ENCODE peak calls at places on chromosomes 13 and 19, in ten cellular contexts. T is stomach, U is HFF-Myc, O is gastrocnemius medialis, L is tibial artery, E is endodermal cell, F is AG09309, H is Peyer's patch, X is lung, D is mesenchymal stem cell. Z is an unnamed sample.
A peak's percentile ranks its signal among the peaks of the same experiment; 100 is the strongest.

GRCh38 chr13:48749699-48750473 is 96.2 kb downstream of the CYSLTR2 start:
- DNase-seq in X (peak; percentile 70), F (peak; percentile 92), T (peak; percentile 62), L (peak; percentile 91), D (peak; percentile 99), U (peak; percentile 88), O (peak; percentile 57), E (peak; percentile 88), H (peak; percentile 53), Z (peak; percentile 89)

GRCh38 chr19:15584541-15585115 is 30.4 kb upstream of the CYP4F8 start:
- DNase-seq in E (peak; percentile 97), D (no peak), O (peak; percentile 17), X (peak; percentile 80), F (peak; percentile 4), L (peak; percentile 79), T (peak; percentile 83), U (peak; percentile 29), H (peak; percentile 77), Z (peak; percentile 8)

GRCh38 chr13:75181906-75182305 is 300.1 kb downstream of the TBC1D4 start:
- DNase-seq in T (no peak), H (no peak), L (no peak), F (peak; percentile 31), E (no peak), D (peak; percentile 12), U (no peak), O (no peak), X (no peak), Z (peak; percentile 70)

GRCh38 chr19:48169585-48169973 is 565 bp downstream of the LIG1 start:
- DNase-seq in D (peak; percentile 64), U (no peak), H (peak; percentile 92), F (no peak), E (peak; percentile 98), O (peak; percentile 12), L (peak; percentile 76), X (peak; percentile 89), T (peak; percentile 91), Z (no peak)

GRCh38 chr19:47247308-47247990 is 8.9 kb upstream of the CCDC9 start:
- DNase-seq in L (peak; percentile 87), F (no peak), U (no peak), D (peak; percentile 78), E (peak; percentile 92), O (peak; percentile 34), H (peak; percentile 60), T (peak; percentile 85), X (peak; percentile 84), Z (peak; percentile 56)

GRCh38 chr19:18520848-18521691 is 800 bp downstream of the ELL start:
- DNase-seq in F (no peak), U (no peak), O (no peak), E (peak; percentile 73), X (peak; percentile 53), D (peak; percentile 46), L (no peak), T (peak; percentile 50), H (peak; percentile 71), Z (no peak)

GRCh38 chr13:83882626-83882959 is 319 bp upstream of the SLITRK1 start:
- DNase-seq in F (no peak), O (no peak), E (no peak), U (no peak), T (no peak), H (no peak), D (no peak), X (no peak), L (no peak), Z (no peak)

GRCh38 chr13:105969761-105970160 is 565.7 kb downstream of the EFNB2 start:
- DNase-seq in L (no peak), U (no peak), O (no peak), X (no peak), F (peak; percentile 57), T (no peak), H (no peak), E (no peak), D (peak; percentile 32), Z (no peak)

GRCh38 chr13:73720216-73720840 is 413.9 kb downstream of the KLF12 start:
- DNase-seq in T (no peak), U (no peak), O (no peak), L (no peak), E (no peak), X (no peak), F (no peak), H (no peak), D (no peak), Z (no peak)

GRCh38 chr13:23504188-23504587 is 66.0 kb upstream of the TNFRSF19 start:
- DNase-seq in H (no peak), L (no peak), O (no peak), X (no peak), D (no peak), T (no peak), U (no peak), F (no peak), E (no peak), Z (no peak)

GRCh38 chr13:98775844-98776598 is 23.5 kb upstream of the SLC15A1 start:
- DNase-seq in L (no peak), O (no peak), F (no peak), D (peak; percentile 56), T (peak; percentile 37), U (no peak), H (no peak), E (no peak), X (no peak), Z (no peak)

GRCh38 chr13:99196466-99197256 is 4.0 kb upstream of the UBAC2 start:
- DNase-seq in F (no peak), E (no peak), D (no peak), U (no peak), T (no peak), O (no peak), L (no peak), X (no peak), H (no peak), Z (no peak)

GRCh38 chr13:96053003-96053703 is at the start of gene UGGT2:
- DNase-seq in F (peak; percentile 76), U (peak; percentile 76), O (peak; percentile 78), E (peak; percentile 95), H (peak; percentile 64), L (peak; percentile 97), D (peak; percentile 96), X (peak; percentile 94), T (peak; percentile 97), Z (peak; percentile 83)

GRCh38 chr19:40807147-40808020 is 8.4 kb downstream of the EGLN2 start:
- DNase-seq in F (no peak), U (no peak), H (no peak), T (no peak), X (no peak), E (peak; percentile 93), L (no peak), D (no peak), O (no peak), Z (no peak)

DNA sequence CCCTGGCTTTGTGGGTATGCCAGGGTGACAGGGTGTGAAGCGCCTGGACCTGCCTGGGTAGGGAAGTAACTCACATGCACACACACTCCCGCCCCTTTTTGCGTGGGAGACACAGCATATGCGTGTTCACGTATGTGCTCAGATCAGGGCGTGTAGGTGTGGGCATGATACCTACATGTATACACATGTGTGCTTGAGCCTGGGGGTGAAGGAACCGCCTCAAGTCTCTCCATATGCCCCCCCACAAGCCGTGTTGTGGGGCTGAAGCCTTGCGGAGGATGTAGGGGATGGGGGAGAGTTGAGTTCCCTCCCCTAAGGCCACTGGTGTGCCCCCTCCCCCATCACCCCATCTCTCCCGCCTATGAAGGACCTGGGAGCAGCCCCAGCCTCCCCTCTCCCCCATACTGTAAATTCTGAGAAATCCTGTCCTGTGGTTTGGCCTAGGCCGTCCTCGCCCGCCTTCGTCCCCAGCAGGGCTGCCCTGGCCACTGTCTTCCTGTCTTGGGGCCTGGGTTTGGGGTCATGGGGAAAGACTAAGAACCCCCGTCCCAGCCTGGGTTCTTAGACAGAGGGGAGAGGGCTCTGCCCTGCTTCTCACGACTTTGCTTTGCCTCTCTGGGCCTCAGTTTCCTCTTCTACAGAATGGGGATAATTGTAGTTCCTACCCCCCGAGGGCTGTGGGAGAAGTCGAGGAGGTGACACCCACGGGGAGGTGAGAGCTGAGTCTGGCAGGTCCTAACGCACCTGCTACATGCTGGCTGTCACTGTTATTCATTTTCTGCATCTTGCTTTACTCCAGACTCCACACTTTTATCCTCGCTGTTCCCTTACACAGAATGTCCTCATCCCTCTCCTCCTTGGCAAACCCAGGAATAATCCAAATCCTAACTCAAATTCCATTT is 14.3 kb downstream of the ACTL9 start:
- DNase-seq in X (no peak), O (no peak), H (no peak), L (no peak), E (peak; percentile 41), T (no peak), U (no peak), F (no peak), D (no peak), Z (no peak)
- H3K4me3 ChIP-seq in X (no peak overlapping the region), O (no peak overlapping the region), H (no peak overlapping the region), L (no peak overlapping the region), E (no peak overlapping the region), T (no peak overlapping the region), U (no peak overlapping the region), F (no peak overlapping the region), D (no peak overlapping the region), Z (no peak overlapping the region)

GRCh38 chr19:4077011-4077382 is 10.3 kb upstream of the ZBTB7A start:
- DNase-seq in O (no peak), D (no peak), E (peak; percentile 64), U (no peak), F (no peak), H (no peak), L (no peak), T (no peak), X (no peak), Z (no peak)
- H3K4me3 ChIP-seq in O (no peak overlapping the region), D (no peak overlapping the region), E (no peak overlapping the region), U (no peak overlapping the region), F (no peak overlapping the region), H (no peak overlapping the region), L (no peak overlapping the region), T (no peak overlapping the region), X (no peak overlapping the region), Z (no peak overlapping the region)

GRCh38 chr19:38304352-38304865 is 358 bp downstream of the C19orf33 start:
- DNase-seq in L (no peak), E (peak; percentile 74), O (no peak), X (no peak), D (no peak), U (no peak), F (no peak), T (no peak), H (no peak), Z (no peak)
- H3K4me3 ChIP-seq in L (no peak overlapping the region), E (no peak overlapping the region), O (no peak overlapping the region), X (peak overlapping the region; percentile 25), D (no peak overlapping the region), U (no peak overlapping the region), F (no peak overlapping the region), T (peak overlapping the region; percentile 26), H (peak overlapping the region; percentile 73), Z (no peak overlapping the region)

DNA sequence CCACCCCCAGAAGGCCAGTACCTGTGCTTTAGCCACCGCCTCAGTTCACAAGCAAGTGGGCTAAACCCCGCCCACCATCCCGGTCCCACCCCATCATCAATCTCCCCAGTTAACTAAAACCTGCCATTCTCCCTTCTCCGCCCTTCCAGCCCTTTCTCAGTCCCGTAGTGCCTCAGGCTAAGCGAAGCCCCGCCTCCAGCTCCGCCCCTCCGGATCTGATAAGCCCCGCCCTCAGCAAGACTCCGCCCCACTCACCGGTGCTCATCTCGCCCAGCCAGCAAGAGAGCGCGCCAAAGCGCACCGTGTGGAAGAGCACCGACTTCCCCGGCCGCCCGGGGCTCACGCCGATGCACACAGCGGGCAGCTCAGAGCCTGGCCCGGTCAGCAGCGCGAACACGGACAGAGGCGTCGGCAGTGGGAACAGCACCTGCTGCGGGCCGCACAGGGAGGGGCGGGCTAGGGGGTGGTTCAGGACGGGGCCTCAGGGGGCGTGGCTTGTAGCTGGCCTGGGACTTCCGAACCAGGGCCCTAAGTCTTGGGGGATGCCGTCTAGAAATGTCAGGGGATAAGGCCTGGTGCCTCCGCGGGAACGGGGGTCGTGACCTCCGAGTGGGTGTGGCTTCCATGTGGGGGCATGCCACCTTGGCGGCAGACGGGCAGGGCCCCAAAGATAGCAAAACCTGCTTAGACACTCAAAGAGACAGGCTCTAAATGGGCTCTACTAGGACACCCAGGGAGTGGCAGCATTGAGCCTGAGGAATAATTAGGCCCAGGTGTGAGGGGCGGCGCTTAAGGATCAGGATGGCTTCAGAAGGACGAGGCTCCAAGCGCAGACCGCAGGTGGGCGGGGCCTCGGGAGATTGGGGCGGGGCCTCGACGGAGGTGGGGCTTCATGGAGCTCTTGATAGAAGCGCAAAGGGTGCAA is 21.4 kb downstream of the MAP4K1 start:
- DNase-seq in X (peak; percentile 74), O (peak; percentile 62), U (peak; percentile 9), D (peak; percentile 4), E (peak; percentile 99), F (no peak), H (no peak), L (no peak), T (peak; percentile 72), Z (no peak)
- H3K4me3 ChIP-seq in X (no peak overlapping the region), O (peak overlapping the region; percentile 9), U (no peak overlapping the region), D (no peak overlapping the region), E (peak overlapping the region; percentile 78), F (no peak overlapping the region), H (no peak overlapping the region), L (peak overlapping the region; percentile 12), T (peak overlapping the region; percentile 31), Z (no peak overlapping the region)